ENCODE peak calls at places on chromosome 14, in ten cellular contexts. S, F, Y, N, D, G, R, C, L and Z are unnamed samples.
A peak's percentile ranks its signal among the peaks of the same experiment; 100 is the strongest.

GRCh38 chr14:104931771-104932675 is 7.3 kb downstream of the PLD4 start:
- DNase-seq in S (no peak), F (peak; percentile 78), Y (no peak), N (no peak), D (no peak), G (no peak), R (peak; percentile 72), C (peak; percentile 33), L (no peak), Z (no peak)

GRCh38 chr14:61549425-61549824 is 145.9 kb upstream of the HIF1A start:
- DNase-seq in S (no peak), F (no peak), Y (no peak), N (no peak), D (no peak), G (no peak), R (no peak), C (no peak), L (peak; percentile 94), Z (no peak)

GRCh38 chr14:100692859-100693558 is 33.7 kb upstream of the DLK1 start:
- DNase-seq in S (no peak), F (peak; percentile 31), Y (no peak), N (peak; percentile 96), D (no peak), G (no peak), R (peak; percentile 85), C (no peak), L (peak; percentile 89), Z (no peak)

GRCh38 chr14:92646952-92647461 is 101.4 kb downstream of the LGMN start:
- DNase-seq in S (no peak), F (no peak), Y (no peak), N (no peak), D (no peak), G (no peak), R (no peak), C (peak; percentile 80), L (peak; percentile 93), Z (no peak)

GRCh38 chr14:92770454-92770853 is 22.0 kb upstream of the LGMN start:
- DNase-seq in S (no peak), F (no peak), Y (no peak), N (no peak), D (no peak), G (no peak), R (no peak), C (no peak), L (no peak), Z (no peak)

GRCh38 chr14:103839569-103839968 is 7.8 kb downstream of the PPP1R13B start:
- DNase-seq in S (no peak), F (no peak), Y (no peak), N (no peak), D (no peak), G (no peak), R (no peak), C (no peak), L (no peak), Z (no peak)

GRCh38 chr14:95156765-95157194 is 549 bp downstream of the DICER1 start:
- DNase-seq in S (peak; percentile 9), F (peak; percentile 87), Y (peak; percentile 11), N (peak; percentile 30), D (no peak), G (peak; percentile 46), R (peak; percentile 91), C (peak; percentile 35), L (peak; percentile 39), Z (no peak)

GRCh38 chr14:28831126-28831525 is 64.5 kb downstream of the FOXG1 start:
- DNase-seq in S (no peak), F (no peak), Y (no peak), N (no peak), D (peak; percentile 63), G (no peak), R (no peak), C (no peak), L (peak; percentile 0), Z (peak; percentile 84)

GRCh38 chr14:76371066-76371465 is 4.9 kb upstream of the ESRRB start:
- DNase-seq in S (no peak), F (no peak), Y (no peak), N (no peak), D (no peak), G (no peak), R (no peak), C (no peak), L (no peak), Z (no peak)

GRCh38 chr14:103871596-103872480 is 24.5 kb upstream of the PPP1R13B start:
- DNase-seq in S (no peak), F (peak; percentile 95), Y (no peak), N (no peak), D (peak; percentile 96), G (peak; percentile 91), R (peak; percentile 92), C (peak; percentile 48), L (no peak), Z (peak; percentile 12)

GRCh38 chr14:67186789-67187188 is 2.5 kb upstream of the GARIN2 start:
- DNase-seq in S (no peak), F (no peak), Y (no peak), N (peak; percentile 35), D (no peak), G (no peak), R (no peak), C (no peak), L (peak; percentile 45), Z (no peak)

GRCh38 chr14:55433880-55434804 is 6.3 kb downstream of the TBPL2 start:
- DNase-seq in S (no peak), F (no peak), Y (no peak), N (no peak), D (no peak), G (no peak), R (no peak), C (no peak), L (no peak), Z (no peak)

GRCh38 chr14:23708343-23708742 is 72.2 kb downstream of the DHRS2 start:
- DNase-seq in S (no peak), F (no peak), Y (no peak), N (no peak), D (no peak), G (no peak), R (no peak), C (no peak), L (no peak), Z (no peak)

GRCh38 chr14:28751467-28752058 is 15.0 kb upstream of the FOXG1 start:
- DNase-seq in S (peak; percentile 60), F (no peak), Y (no peak), N (peak; percentile 73), D (peak; percentile 59), G (peak; percentile 39), R (no peak), C (no peak), L (peak; percentile 75), Z (peak; percentile 7)

GRCh38 chr14:101956179-101956885 is 8.0 kb upstream of the DYNC1H1 start:
- DNase-seq in S (no peak), F (no peak), Y (no peak), N (no peak), D (no peak), G (no peak), R (no peak), C (no peak), L (no peak), Z (no peak)

GRCh38 chr14:49193365-49194050 is 392.7 kb downstream of the RPS29 start:
- DNase-seq in S (no peak), F (no peak), Y (no peak), N (no peak), D (peak; percentile 1), G (no peak), R (no peak), C (no peak), L (no peak), Z (peak; percentile 30)

GRCh38 chr14:68501621-68502052 is 291.2 kb downstream of the ZFP36L1 start:
- DNase-seq in S (no peak), F (no peak), Y (no peak), N (no peak), D (no peak), G (peak; percentile 74), R (no peak), C (no peak), L (no peak), Z (no peak)

GRCh38 chr14:77883479-77884238 is 83.8 kb downstream of the ADCK1 start:
- DNase-seq in S (no peak), F (no peak), Y (no peak), N (no peak), D (no peak), G (no peak), R (no peak), C (no peak), L (no peak), Z (no peak)

GRCh38 chr14:77133718-77134338 is 7.8 kb downstream of the ZDHHC22 start:
- DNase-seq in S (peak; percentile 73), F (peak; percentile 83), Y (no peak), N (peak; percentile 72), D (peak; percentile 86), G (no peak), R (no peak), C (no peak), L (peak; percentile 55), Z (no peak)

GRCh38 chr14:89067293-89067972 is 243.0 kb downstream of the TTC8 start:
- DNase-seq in S (no peak), F (no peak), Y (no peak), N (no peak), D (no peak), G (no peak), R (no peak), C (no peak), L (no peak), Z (no peak)

GRCh38 chr14:100212476-100213333 is 26.2 kb upstream of the YY1 start:
- DNase-seq in S (no peak), F (no peak), Y (no peak), N (no peak), D (no peak), G (no peak), R (no peak), C (no peak), L (no peak), Z (no peak)

GRCh38 chr14:105999361-106000028 is 473.1 kb downstream of the TMEM121 start:
- DNase-seq in S (peak; percentile 1), F (peak; percentile 65), Y (no peak), N (no peak), D (peak; percentile 64), G (peak; percentile 68), R (peak; percentile 76), C (no peak), L (peak; percentile 45), Z (no peak)